ENCODE peak calls at places on chromosomes 3 and 15, in six cellular contexts. U, C, O, E, Y and V are unnamed samples.
A peak's percentile ranks its signal among the peaks of the same experiment; 100 is the strongest.

GRCh38 chr15:39429898-39430357 is 151.0 kb upstream of the THBS1 start:
- DNase-seq in U (no peak), C (peak; percentile 67), O (no peak), E (peak; percentile 74), Y (no peak), V (no peak)

GRCh38 chr15:98649996-98650870 is 1.9 kb downstream of the IGF1R start:
- DNase-seq in U (peak; percentile 11), C (peak; percentile 58), O (no peak), E (peak; percentile 40), Y (peak; percentile 32), V (peak; percentile 22)

GRCh38 chr3:9793161-9793781 is 389 bp downstream of the ARPC4 start:
- DNase-seq in U (no peak), C (peak; percentile 59), O (no peak), E (peak; percentile 56), Y (no peak), V (no peak)

GRCh38 chr15:64895285-64896065 is 16.2 kb upstream of the ANKDD1A start:
- DNase-seq in U (peak; percentile 28), C (peak; percentile 36), O (no peak), E (peak; percentile 58), Y (no peak), V (no peak)

GRCh38 chr15:63473007-63473748 is 31.2 kb upstream of the USP3 start:
- DNase-seq in U (no peak), C (no peak), O (no peak), E (no peak), Y (peak; percentile 33), V (no peak)

GRCh38 chr15:66931768-66932633 is 133.4 kb upstream of the SMAD3 start:
- DNase-seq in U (no peak), C (peak; percentile 79), O (no peak), E (peak; percentile 79), Y (no peak), V (no peak)

GRCh38 chr3:195849322-195850074 is 37.8 kb upstream of the MUC4 start:
- DNase-seq in U (no peak), C (peak; percentile 39), O (no peak), E (no peak), Y (no peak), V (no peak)

GRCh38 chr3:50256978-50257890 is 11.7 kb upstream of the SEMA3B start:
- DNase-seq in U (no peak), C (no peak), O (no peak), E (peak; percentile 55), Y (peak; percentile 22), V (no peak)

GRCh38 chr15:60569596-60569995 is 90.7 kb upstream of the ICE2 start:
- DNase-seq in U (no peak), C (no peak), O (no peak), E (no peak), Y (no peak), V (no peak)

GRCh38 chr3:127747751-127748521 is 74.4 kb downstream of the MGLL start:
- DNase-seq in U (no peak), C (peak; percentile 99), O (no peak), E (peak; percentile 96), Y (peak; percentile 67), V (no peak)

GRCh38 chr3:71510485-71510884 is 73.0 kb downstream of the FOXP1 start:
- DNase-seq in U (no peak), C (peak; percentile 62), O (no peak), E (peak; percentile 50), Y (no peak), V (no peak)